ENCODE peak calls at places on chromosomes 7 and 10, in ten cellular contexts. One of them, this sample, is unnamed.
A peak's percentile ranks its signal among the peaks of the same experiment; 100 is the strongest.

GRCh38 chr10:92573091-92573797 is 649 bp downstream of the IDE start:
- DNase-seq in pancreas: peak; percentile 46
- DNase-seq in GM23248: peak; percentile 84
- DNase-seq in lower lobe of right lung: no peak
- DNase-seq in left ventricle myocardium inferior: no peak
- DNase-seq in thoracic aorta: no peak
- DNase-seq in tibial nerve: no peak
- DNase-seq in A549: peak; percentile 59
- DNase-seq in naive thymus-derived CD4-positive, alpha-beta T cell: peak; percentile 43
- DNase-seq in effector memory CD4-positive, alpha-beta T cell: no peak
- DNase-seq in this sample: no peak

GRCh38 chr10:131088619-131089018 is 222.9 kb downstream of the TCERG1L start:
- DNase-seq in A549: no peak
- DNase-seq in naive thymus-derived CD4-positive, alpha-beta T cell: no peak
- DNase-seq in left ventricle myocardium inferior: no peak
- DNase-seq in tibial nerve: no peak
- DNase-seq in effector memory CD4-positive, alpha-beta T cell: no peak
- DNase-seq in pancreas: no peak
- DNase-seq in thoracic aorta: no peak
- DNase-seq in lower lobe of right lung: no peak
- DNase-seq in GM23248: no peak
- DNase-seq in this sample: no peak

GRCh38 chr10:34701194-34701593 is 113.9 kb downstream of the PARD3 start:
- DNase-seq in naive thymus-derived CD4-positive, alpha-beta T cell: no peak
- DNase-seq in GM23248: no peak
- DNase-seq in thoracic aorta: no peak
- DNase-seq in A549: no peak
- DNase-seq in pancreas: no peak
- DNase-seq in lower lobe of right lung: no peak
- DNase-seq in tibial nerve: no peak
- DNase-seq in effector memory CD4-positive, alpha-beta T cell: no peak
- DNase-seq in left ventricle myocardium inferior: no peak
- DNase-seq in this sample: no peak

GRCh38 chr7:42869131-42870020 is 42.5 kb downstream of the C7orf25 start:
- DNase-seq in tibial nerve: no peak
- DNase-seq in effector memory CD4-positive, alpha-beta T cell: no peak
- DNase-seq in left ventricle myocardium inferior: no peak
- DNase-seq in thoracic aorta: no peak
- DNase-seq in naive thymus-derived CD4-positive, alpha-beta T cell: no peak
- DNase-seq in GM23248: peak; percentile 40
- DNase-seq in pancreas: no peak
- DNase-seq in A549: no peak
- DNase-seq in lower lobe of right lung: no peak
- DNase-seq in this sample: no peak

GRCh38 chr10:133162910-133163856 is 3.2 kb downstream of the KNDC1 start:
- DNase-seq in GM23248: no peak
- DNase-seq in tibial nerve: no peak
- DNase-seq in pancreas: no peak
- DNase-seq in effector memory CD4-positive, alpha-beta T cell: no peak
- DNase-seq in left ventricle myocardium inferior: no peak
- DNase-seq in A549: no peak
- DNase-seq in lower lobe of right lung: no peak
- DNase-seq in naive thymus-derived CD4-positive, alpha-beta T cell: no peak
- DNase-seq in thoracic aorta: no peak
- DNase-seq in this sample: no peak

GRCh38 chr7:33982425-33982786 is 77.1 kb downstream of the BMPER start:
- DNase-seq in A549: no peak
- DNase-seq in tibial nerve: no peak
- DNase-seq in naive thymus-derived CD4-positive, alpha-beta T cell: no peak
- DNase-seq in effector memory CD4-positive, alpha-beta T cell: no peak
- DNase-seq in thoracic aorta: no peak
- DNase-seq in pancreas: no peak
- DNase-seq in lower lobe of right lung: no peak
- DNase-seq in GM23248: peak; percentile 82
- DNase-seq in left ventricle myocardium inferior: no peak
- DNase-seq in this sample: peak; percentile 27

GRCh38 chr7:27661776-27662489 is 750 bp downstream of the HIBADH start:
- DNase-seq in naive thymus-derived CD4-positive, alpha-beta T cell: peak; percentile 16
- DNase-seq in A549: no peak
- DNase-seq in pancreas: no peak
- DNase-seq in effector memory CD4-positive, alpha-beta T cell: no peak
- DNase-seq in left ventricle myocardium inferior: peak; percentile 24
- DNase-seq in lower lobe of right lung: peak; percentile 50
- DNase-seq in thoracic aorta: no peak
- DNase-seq in tibial nerve: no peak
- DNase-seq in GM23248: peak; percentile 62
- DNase-seq in this sample: no peak

GRCh38 chr7:32163141-32163806 is 93.1 kb upstream of the PDE1C start:
- DNase-seq in lower lobe of right lung: no peak
- DNase-seq in A549: peak; percentile 54
- DNase-seq in pancreas: peak; percentile 66
- DNase-seq in thoracic aorta: peak; percentile 24
- DNase-seq in left ventricle myocardium inferior: peak; percentile 65
- DNase-seq in naive thymus-derived CD4-positive, alpha-beta T cell: no peak
- DNase-seq in GM23248: peak; percentile 94
- DNase-seq in tibial nerve: peak; percentile 23
- DNase-seq in effector memory CD4-positive, alpha-beta T cell: no peak
- DNase-seq in this sample: no peak

GRCh38 chr7:158270106-158270775 is 317.4 kb downstream of the PTPRN2 start:
- DNase-seq in tibial nerve: no peak
- DNase-seq in thoracic aorta: no peak
- DNase-seq in naive thymus-derived CD4-positive, alpha-beta T cell: no peak
- DNase-seq in effector memory CD4-positive, alpha-beta T cell: no peak
- DNase-seq in lower lobe of right lung: no peak
- DNase-seq in GM23248: no peak
- DNase-seq in pancreas: no peak
- DNase-seq in A549: no peak
- DNase-seq in left ventricle myocardium inferior: no peak
- DNase-seq in this sample: no peak

GRCh38 chr7:65216469-65216868 is 157.2 kb upstream of the ZNF92 start:
- DNase-seq in effector memory CD4-positive, alpha-beta T cell: peak; percentile 36
- DNase-seq in naive thymus-derived CD4-positive, alpha-beta T cell: peak; percentile 72
- DNase-seq in GM23248: peak; percentile 57
- DNase-seq in A549: no peak
- DNase-seq in pancreas: peak; percentile 82
- DNase-seq in thoracic aorta: no peak
- DNase-seq in tibial nerve: no peak
- DNase-seq in lower lobe of right lung: peak; percentile 64
- DNase-seq in left ventricle myocardium inferior: no peak
- DNase-seq in this sample: peak; percentile 33

GRCh38 chr10:74051729-74052342 is 53.9 kb downstream of the VCL start:
- DNase-seq in effector memory CD4-positive, alpha-beta T cell: no peak
- DNase-seq in GM23248: peak; percentile 20
- DNase-seq in lower lobe of right lung: no peak
- DNase-seq in naive thymus-derived CD4-positive, alpha-beta T cell: no peak
- DNase-seq in tibial nerve: no peak
- DNase-seq in A549: peak; percentile 25
- DNase-seq in pancreas: no peak
- DNase-seq in left ventricle myocardium inferior: no peak
- DNase-seq in thoracic aorta: no peak
- DNase-seq in this sample: peak; percentile 16

DNA sequence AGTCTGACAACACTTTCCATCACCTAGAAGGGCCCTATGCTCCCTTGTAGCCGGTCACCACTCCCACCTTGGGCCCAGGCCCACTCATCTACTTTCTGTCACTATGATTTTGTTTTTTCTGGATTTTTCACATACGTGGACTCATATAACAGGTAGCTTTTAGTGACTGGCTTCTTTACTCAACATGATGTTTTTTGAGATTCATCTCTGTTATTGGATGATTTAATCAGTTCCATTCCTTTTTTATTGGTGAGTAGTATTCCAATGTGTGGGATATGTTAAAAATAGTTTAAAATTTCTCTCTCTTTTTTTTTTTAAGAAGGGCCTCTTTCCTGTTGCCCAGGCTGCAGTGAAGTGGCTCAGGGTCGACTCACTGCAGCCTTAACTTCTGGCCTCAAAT is 9.3 kb downstream of the PALD1 start:
- DNase-seq in pancreas: no peak
- DNase-seq in left ventricle myocardium inferior: no peak
- DNase-seq in tibial nerve: no peak
- DNase-seq in A549: no peak
- DNase-seq in naive thymus-derived CD4-positive, alpha-beta T cell: no peak
- DNase-seq in effector memory CD4-positive, alpha-beta T cell: no peak
- DNase-seq in GM23248: no peak
- DNase-seq in thoracic aorta: no peak
- DNase-seq in lower lobe of right lung: no peak
- DNase-seq in this sample: no peak
- H3K4me1 ChIP-seq in pancreas: no peaks in the 10 kb centered on the region
- H3K4me1 ChIP-seq in left ventricle myocardium inferior: peaks cover 46% of the 10 kb centered on the region
- H3K4me1 ChIP-seq in tibial nerve: peaks cover 14% of the 10 kb centered on the region
- H3K4me1 ChIP-seq in A549: peaks cover 3% of the 10 kb centered on the region
- H3K4me1 ChIP-seq in naive thymus-derived CD4-positive, alpha-beta T cell: no peaks in the 10 kb centered on the region
- H3K4me1 ChIP-seq in effector memory CD4-positive, alpha-beta T cell: no peaks in the 10 kb centered on the region
- H3K4me1 ChIP-seq in GM23248: no peaks in the 10 kb centered on the region
- H3K4me1 ChIP-seq in thoracic aorta: peaks cover 4% of the 10 kb centered on the region
- H3K4me1 ChIP-seq in lower lobe of right lung: peaks cover 41% of the 10 kb centered on the region
- H3K4me1 ChIP-seq in this sample: peaks cover 1% of the 10 kb centered on the region

DNA sequence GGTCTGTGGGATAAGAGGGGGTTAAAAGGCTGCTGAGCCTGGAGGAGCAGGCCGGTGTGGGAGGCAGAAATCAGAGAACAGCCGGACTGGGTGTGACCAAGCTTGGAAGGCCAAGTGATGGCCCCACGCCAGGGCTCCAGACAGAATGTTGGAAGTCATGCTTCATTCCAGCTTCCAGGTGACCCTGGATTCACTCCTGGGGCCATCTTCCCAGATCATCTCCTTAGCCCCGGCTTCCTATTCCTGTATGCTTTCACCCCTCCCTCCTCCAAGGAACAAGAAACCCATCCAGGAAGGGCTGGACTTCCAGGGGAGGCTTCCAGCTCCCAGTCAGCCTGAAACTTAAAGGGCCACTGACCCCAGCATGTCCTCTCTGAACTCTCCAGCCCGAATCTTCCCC is 1.0 kb downstream of the INMT start:
- DNase-seq in A549: no peak
- DNase-seq in left ventricle myocardium inferior: peak; percentile 86
- DNase-seq in naive thymus-derived CD4-positive, alpha-beta T cell: no peak
- DNase-seq in thoracic aorta: no peak
- DNase-seq in GM23248: peak; percentile 64
- DNase-seq in effector memory CD4-positive, alpha-beta T cell: no peak
- DNase-seq in pancreas: peak; percentile 68
- DNase-seq in tibial nerve: peak; percentile 83
- DNase-seq in lower lobe of right lung: peak; percentile 66
- DNase-seq in this sample: no peak
- H3K4me3 ChIP-seq in A549: no peak overlapping the region
- H3K4me3 ChIP-seq in left ventricle myocardium inferior: peak overlapping the region; percentile 67
- H3K4me3 ChIP-seq in naive thymus-derived CD4-positive, alpha-beta T cell: no peak overlapping the region
- H3K4me3 ChIP-seq in thoracic aorta: peak overlapping the region; percentile 67
- H3K4me3 ChIP-seq in GM23248: peak overlapping the region; percentile 4
- H3K4me3 ChIP-seq in effector memory CD4-positive, alpha-beta T cell: no peak overlapping the region
- H3K4me3 ChIP-seq in pancreas: no peak overlapping the region
- H3K4me3 ChIP-seq in tibial nerve: peak overlapping the region; percentile 17
- H3K4me3 ChIP-seq in lower lobe of right lung: peak overlapping the region; percentile 63
- H3K4me3 ChIP-seq in this sample: no peak overlapping the region

GRCh38 chr7:140084142-140084655 is 21.4 kb upstream of the PARP12 start:
- DNase-seq in pancreas: no peak
- DNase-seq in left ventricle myocardium inferior: no peak
- DNase-seq in A549: no peak
- DNase-seq in naive thymus-derived CD4-positive, alpha-beta T cell: no peak
- DNase-seq in lower lobe of right lung: no peak
- DNase-seq in effector memory CD4-positive, alpha-beta T cell: no peak
- DNase-seq in thoracic aorta: no peak
- DNase-seq in GM23248: no peak
- DNase-seq in tibial nerve: no peak
- DNase-seq in this sample: no peak

GRCh38 chr7:140081774-140082425 is 19.1 kb upstream of the PARP12 start:
- DNase-seq in A549: no peak
- DNase-seq in left ventricle myocardium inferior: no peak
- DNase-seq in thoracic aorta: no peak
- DNase-seq in GM23248: no peak
- DNase-seq in effector memory CD4-positive, alpha-beta T cell: no peak
- DNase-seq in naive thymus-derived CD4-positive, alpha-beta T cell: no peak
- DNase-seq in pancreas: no peak
- DNase-seq in lower lobe of right lung: no peak
- DNase-seq in tibial nerve: no peak
- DNase-seq in this sample: no peak

GRCh38 chr7:140085447-140085846 is 22.7 kb upstream of the PARP12 start:
- DNase-seq in GM23248: no peak
- DNase-seq in pancreas: no peak
- DNase-seq in left ventricle myocardium inferior: no peak
- DNase-seq in A549: no peak
- DNase-seq in effector memory CD4-positive, alpha-beta T cell: no peak
- DNase-seq in naive thymus-derived CD4-positive, alpha-beta T cell: no peak
- DNase-seq in tibial nerve: no peak
- DNase-seq in lower lobe of right lung: no peak
- DNase-seq in thoracic aorta: no peak
- DNase-seq in this sample: no peak

GRCh38 chr7:140082770-140083169 is 20.0 kb upstream of the PARP12 start:
- DNase-seq in GM23248: no peak
- DNase-seq in pancreas: no peak
- DNase-seq in A549: no peak
- DNase-seq in left ventricle myocardium inferior: no peak
- DNase-seq in tibial nerve: no peak
- DNase-seq in thoracic aorta: no peak
- DNase-seq in naive thymus-derived CD4-positive, alpha-beta T cell: no peak
- DNase-seq in lower lobe of right lung: no peak
- DNase-seq in effector memory CD4-positive, alpha-beta T cell: no peak
- DNase-seq in this sample: no peak

GRCh38 chr7:140084972-140085371 is 22.2 kb upstream of the PARP12 start:
- DNase-seq in A549: no peak
- DNase-seq in naive thymus-derived CD4-positive, alpha-beta T cell: no peak
- DNase-seq in GM23248: no peak
- DNase-seq in tibial nerve: no peak
- DNase-seq in pancreas: no peak
- DNase-seq in effector memory CD4-positive, alpha-beta T cell: no peak
- DNase-seq in thoracic aorta: no peak
- DNase-seq in left ventricle myocardium inferior: peak; percentile 18
- DNase-seq in lower lobe of right lung: no peak
- DNase-seq in this sample: no peak
- H3K27ac ChIP-seq in A549: no peak overlapping the region
- H3K27ac ChIP-seq in naive thymus-derived CD4-positive, alpha-beta T cell: peak overlapping the region; percentile 11
- H3K27ac ChIP-seq in GM23248: no peak overlapping the region
- H3K27ac ChIP-seq in tibial nerve: no peak overlapping the region
- H3K27ac ChIP-seq in pancreas: no peak overlapping the region
- H3K27ac ChIP-seq in effector memory CD4-positive, alpha-beta T cell: no peak overlapping the region
- H3K27ac ChIP-seq in thoracic aorta: no peak overlapping the region
- H3K27ac ChIP-seq in left ventricle myocardium inferior: peak overlapping the region; percentile 24
- H3K27ac ChIP-seq in lower lobe of right lung: no peak overlapping the region
- H3K27ac ChIP-seq in this sample: no peak overlapping the region

DNA sequence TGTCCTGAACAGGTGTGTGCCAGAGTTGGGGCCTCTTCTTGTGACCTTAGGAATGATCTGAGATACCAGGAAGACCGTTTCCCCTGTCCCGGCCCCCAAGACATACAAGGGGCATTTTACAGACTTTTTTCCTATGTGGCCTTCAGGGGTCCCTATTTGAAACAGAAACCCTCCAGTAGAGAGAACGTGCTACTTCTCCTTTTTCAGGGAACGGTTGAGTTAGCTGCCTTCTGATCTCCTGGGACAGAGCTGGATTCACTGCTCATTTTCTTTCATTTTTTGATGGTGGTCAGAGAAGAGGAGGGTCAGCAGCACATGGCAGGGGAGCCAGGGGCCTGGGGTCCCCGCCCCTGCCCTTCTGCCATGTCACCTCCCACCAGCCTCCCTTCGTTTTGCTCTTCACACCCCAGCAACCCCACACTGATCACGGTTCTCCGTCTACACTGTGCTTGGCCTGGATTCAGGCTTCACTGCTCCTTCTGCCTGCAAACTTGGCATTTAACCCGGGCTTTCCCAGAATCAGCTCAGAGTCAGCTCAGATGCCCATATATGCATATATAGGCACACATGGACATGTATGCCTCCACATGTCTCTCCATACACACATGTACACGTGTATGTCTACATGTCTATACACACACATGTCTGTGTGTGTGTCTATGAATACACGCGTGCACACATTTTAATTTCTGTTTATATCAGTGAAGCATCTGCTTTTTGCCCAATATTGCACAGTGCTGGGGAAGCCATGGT is 138.0 kb upstream of the BTBD16 start:
- DNase-seq in lower lobe of right lung: no peak
- DNase-seq in thoracic aorta: no peak
- DNase-seq in naive thymus-derived CD4-positive, alpha-beta T cell: no peak
- DNase-seq in effector memory CD4-positive, alpha-beta T cell: no peak
- DNase-seq in pancreas: no peak
- DNase-seq in GM23248: no peak
- DNase-seq in tibial nerve: no peak
- DNase-seq in left ventricle myocardium inferior: no peak
- DNase-seq in A549: no peak
- DNase-seq in this sample: no peak
- H3K4me1 ChIP-seq in lower lobe of right lung: peaks cover 9% of the 10 kb centered on the region
- H3K4me1 ChIP-seq in thoracic aorta: peaks cover 10% of the 10 kb centered on the region
- H3K4me1 ChIP-seq in naive thymus-derived CD4-positive, alpha-beta T cell: no peaks in the 10 kb centered on the region
- H3K4me1 ChIP-seq in effector memory CD4-positive, alpha-beta T cell: no peaks in the 10 kb centered on the region
- H3K4me1 ChIP-seq in pancreas: no peaks in the 10 kb centered on the region
- H3K4me1 ChIP-seq in GM23248: peaks cover 8% of the 10 kb centered on the region
- H3K4me1 ChIP-seq in tibial nerve: peaks cover 13% of the 10 kb centered on the region
- H3K4me1 ChIP-seq in left ventricle myocardium inferior: peaks cover 98% of the 10 kb centered on the region
- H3K4me1 ChIP-seq in A549: peaks cover 45% of the 10 kb centered on the region
- H3K4me1 ChIP-seq in this sample: peaks cover 8% of the 10 kb centered on the region